ENCODE peak calls at places on chromosome 18, in six cellular contexts. F is ascending aorta, A is stomach, U is IMR-90, D is left lung, J is sigmoid colon. R is an unnamed sample. For H3K27me3 and H3K4me1, the result is how much of the 10 kb centered on the place peaks cover.

GRCh38 chr18:2627821-2628276 is 27.7 kb upstream of the SMCHD1 start:
- DNase-seq in A (no peak), D (no peak), J (no peak), F (no peak), U (peak), R (no peak)

GRCh38 chr18:23401400-23402347 is 51.4 kb upstream of the RIOK3 start:
- DNase-seq in D (no peak), J (no peak), F (no peak), A (peak), U (peak), R (no peak)

GRCh38 chr18:3230401-3231334 is 10.9 kb upstream of the MYOM1 start:
- DNase-seq in D (peak), A (no peak), J (no peak), U (peak), F (no peak), R (no peak)

GRCh38 chr18:69123421-69123820 is 277.3 kb upstream of the DOK6 start:
- DNase-seq in D (no peak), U (no peak), F (no peak), J (no peak), A (no peak), R (no peak)

GRCh38 chr18:21490745-21491144 is 109.8 kb downstream of the ESCO1 start:
- DNase-seq in U (peak), J (no peak), D (no peak), A (no peak), F (no peak), R (no peak)

GRCh38 chr18:67199993-67200617 is 316.4 kb downstream of the DSEL start:
- DNase-seq in D (no peak), U (peak), A (no peak), J (no peak), F (no peak), R (no peak)

GRCh38 chr18:10047237-10047636 is 133.4 kb downstream of the VAPA start:
- DNase-seq in A (no peak), D (no peak), J (no peak), U (peak), F (no peak), R (no peak)

GRCh38 chr18:46915800-46916550 is 1.3 kb downstream of the PIAS2 start:
- DNase-seq in A (no peak), U (peak), D (no peak), F (no peak), J (no peak), R (no peak)

GRCh38 chr18:69401475-69402218 is 959 bp downstream of the DOK6 start:
- DNase-seq in F (no peak), D (no peak), U (peak), A (no peak), J (peak), R (no peak)

GRCh38 chr18:33804258-33804657 is 226.2 kb downstream of the ASXL3 start:
- DNase-seq in U (peak), F (no peak), D (no peak), J (no peak), A (peak), R (no peak)

GRCh38 chr18:45957100-45957499 is 10.0 kb downstream of the EPG5 start:
- DNase-seq in D (no peak), A (no peak), J (no peak), F (no peak), U (peak), R (no peak)

GRCh38 chr18:2906522-2907458 is 60.0 kb downstream of the EMILIN2 start:
- DNase-seq in D (peak), U (no peak), A (no peak), J (no peak), F (no peak), R (no peak)

GRCh38 chr18:21362921-21363320 is 120.9 kb downstream of the GREB1L start:
- DNase-seq in F (no peak), D (no peak), U (no peak), A (no peak), J (no peak), R (no peak)

GRCh38 chr18:9366126-9366714 is 31.6 kb downstream of the TWSG1 start:
- DNase-seq in U (peak), A (peak), F (no peak), D (no peak), J (no peak), R (peak)

GRCh38 chr18:250685-251084 is 17.2 kb downstream of the THOC1 start:
- DNase-seq in J (no peak), A (no peak), D (no peak), U (peak), F (no peak), R (no peak)

GRCh38 chr18:54717673-54718435 is 110.4 kb upstream of the RAB27B start:
- DNase-seq in A (peak), D (no peak), J (no peak), F (no peak), U (no peak), R (no peak)

GRCh38 chr18:8657050-8657820 is 48.0 kb downstream of the RAB12 start:
- DNase-seq in F (no peak), J (no peak), D (no peak), U (no peak), A (no peak), R (no peak)

GRCh38 chr18:363327-364115 is 95.7 kb upstream of the THOC1 start:
- DNase-seq in F (no peak), D (no peak), U (peak), A (no peak), J (no peak), R (no peak)

GRCh38 chr18:2919600-2919999 is 72.8 kb downstream of the EMILIN2 start:
- DNase-seq in U (no peak), F (no peak), A (no peak), D (no peak), J (no peak), R (no peak)

GRCh38 chr18:21914739-21915319 is 174.2 kb downstream of the MIB1 start:
- DNase-seq in F (no peak), A (no peak), U (peak), D (no peak), J (no peak), R (no peak)

GRCh38 chr18:75489493-75490190 is 62.1 kb upstream of the SMIM21 start:
- DNase-seq in A (no peak), D (no peak), F (no peak), U (peak), J (no peak), R (no peak)

GRCh38 chr18:8707946-8708345 is 2.6 kb downstream of the MTCL1 start:
- DNase-seq in J (no peak), D (no peak), U (peak), A (no peak), F (no peak), R (no peak)

GRCh38 chr18:10123006-10123950 is 209.5 kb downstream of the VAPA start:
- DNase-seq in F (no peak), D (no peak), A (no peak), J (no peak), U (no peak), R (no peak)

GRCh38 chr18:3248670-3249359 is 1.2 kb downstream of the MYL12A start:
- DNase-seq in J (no peak), A (no peak), D (no peak), U (peak), F (no peak), R (no peak)

GRCh38 chr18:52716926-52717325 is 376.9 kb downstream of the DCC start:
- DNase-seq in U (peak), J (no peak), F (no peak), A (no peak), D (no peak), R (no peak)

GRCh38 chr18:6504605-6505510 is 90.1 kb upstream of the L3MBTL4 start:
- DNase-seq in J (no peak), F (no peak), U (no peak), A (no peak), D (no peak), R (no peak)

GRCh38 chr18:49628993-49629795 is 67.3 kb downstream of the LIPG start:
- DNase-seq in D (no peak), U (no peak), A (peak), J (no peak), F (no peak), R (no peak)

GRCh38 chr18:24463233-24463775 is 2.9 kb downstream of the HRH4 start:
- DNase-seq in U (no peak), D (no peak), J (no peak), A (no peak), F (no peak), R (no peak)
- H3K27me3 ChIP-seq in U (under half), D (under half), J (under half), A (under half), F (under half), R (under half)

DNA sequence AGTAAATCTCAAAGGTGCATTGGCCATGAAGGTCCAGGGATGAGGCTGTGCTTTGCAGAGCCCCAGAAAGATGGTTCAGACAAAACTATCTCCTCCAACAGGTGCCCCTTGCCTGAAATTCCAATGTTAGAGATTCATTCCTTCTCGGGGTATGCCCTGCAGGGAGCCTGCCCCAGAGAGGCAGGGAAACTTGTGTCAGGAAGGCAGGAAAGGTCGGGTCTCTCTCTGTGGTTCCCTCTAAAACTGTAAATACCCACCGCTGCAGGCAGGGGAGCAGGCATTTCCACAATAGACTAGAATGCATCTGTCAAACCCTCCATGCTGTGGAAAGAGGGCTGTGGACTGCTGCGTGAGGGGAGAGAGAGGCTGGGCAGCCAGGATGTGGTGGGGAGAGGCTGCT is 207.8 kb upstream of the SMAD2 start:
- DNase-seq in J (no peak), D (peak), A (no peak), F (no peak), U (no peak), R (no peak)
- H3K4me1 ChIP-seq in J (under half), D (under half), A (under half), F (under half), U (under half), R (under half)

GRCh38 chr18:79395308-79395640 is 456 bp upstream of the NFATC1 start:
- DNase-seq in D (no peak), A (no peak), F (no peak), J (no peak), U (no peak), R (no peak)

GRCh38 chr18:79393626-79394401 is 1.9 kb upstream of the NFATC1 start:
- DNase-seq in U (peak), F (peak), D (peak), A (peak), J (peak), R (peak)

GRCh38 chr18:79395761-79396404 is at the start of gene NFATC1:
- DNase-seq in U (peak), F (no peak), J (peak), D (peak), A (peak), R (peak)

GRCh38 chr18:79393181-79393598 is 2.5 kb upstream of the NFATC1 start:
- DNase-seq in J (peak), U (no peak), F (no peak), D (peak), A (no peak), R (no peak)

DNA sequence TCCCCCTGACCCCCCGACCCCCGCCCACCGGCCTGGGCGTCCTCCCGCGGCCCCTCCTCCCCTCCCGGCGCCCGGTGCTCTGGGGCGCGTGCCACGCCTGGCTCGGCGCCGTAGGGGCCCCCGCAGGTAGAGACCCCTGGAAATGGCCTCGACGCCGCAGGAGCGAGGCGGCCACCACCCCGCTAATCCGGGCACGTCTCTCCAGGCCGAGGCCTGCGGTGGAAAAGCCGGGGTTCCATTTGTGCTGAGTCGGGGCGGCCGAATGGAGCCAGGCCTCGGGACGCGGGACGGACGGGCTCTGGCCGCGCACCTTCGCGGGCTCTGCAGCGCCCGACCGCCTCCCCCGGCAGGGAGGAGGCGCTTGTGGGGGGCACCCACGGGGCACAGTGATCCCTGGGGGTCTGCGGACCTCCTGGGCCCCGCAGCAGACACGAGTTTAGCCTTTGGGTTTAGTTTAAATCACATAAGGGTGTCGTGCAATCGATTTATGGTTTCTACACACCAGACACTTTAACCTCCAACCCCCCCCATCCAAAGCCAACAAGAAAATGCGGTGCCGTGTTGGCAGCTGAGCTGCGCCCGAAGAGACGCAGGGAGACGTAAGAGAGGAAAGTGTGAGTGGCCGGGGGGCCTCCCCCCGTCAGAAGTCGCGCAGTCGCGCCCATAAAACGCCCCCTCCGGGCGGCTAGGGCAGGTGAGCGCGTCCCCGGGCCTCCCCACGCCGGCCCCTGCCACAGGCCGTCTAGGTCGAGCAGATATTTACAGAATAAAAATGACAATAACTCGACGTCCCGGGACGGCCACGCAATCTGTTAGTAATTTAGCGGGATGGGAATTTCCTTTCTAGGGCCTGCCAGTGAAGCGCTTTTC is 1.1 kb upstream of the NFATC1 start:
- DNase-seq in D (peak), A (no peak), F (no peak), J (peak), U (peak), R (peak)
- TF ChIP-seq CTCF in D (no peak), A (no peak), F (peak), J (no peak), U (no peak), R (no peak)

DNA sequence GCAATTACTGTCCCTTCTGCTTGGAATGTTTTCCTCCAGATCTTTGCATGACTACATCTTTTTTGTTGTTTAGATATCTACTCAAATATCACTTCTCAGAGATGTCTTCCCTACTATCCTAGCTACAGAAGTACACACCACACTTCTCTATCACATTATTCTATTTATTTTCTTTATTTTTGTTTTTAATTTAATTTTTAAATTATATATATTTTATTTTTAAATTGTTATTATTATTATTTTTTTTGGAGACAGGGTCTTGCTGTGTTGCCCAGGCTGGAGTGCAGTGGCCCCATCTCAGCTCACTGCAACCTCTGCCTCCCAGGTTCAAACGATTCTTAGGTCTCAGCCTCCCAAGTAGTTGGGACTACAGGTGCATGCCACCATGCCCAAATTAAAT is 106.7 kb downstream of the TAF4B start:
- DNase-seq in D (no peak), F (no peak), U (no peak), A (no peak), J (no peak), R (no peak)
- H3K27me3 ChIP-seq in D (under half), F (under half), U (under half), A (under half), J (under half), R (under half)

GRCh38 chr18:44842588-44843412 is 162.1 kb downstream of the SETBP1 start:
- DNase-seq in J (no peak), D (no peak), U (no peak), A (no peak), F (no peak), R (no peak)
- H3K4me1 ChIP-seq in J (half or more), D (under half), U (under half), A (under half), F (under half), R (under half)

GRCh38 chr18:31683968-31684278 is 458 bp downstream of the B4GALT6 start:
- DNase-seq in F (no peak), D (no peak), A (no peak), J (no peak), U (no peak), R (no peak)

GRCh38 chr18:31686572-31686971 is 2.2 kb upstream of the B4GALT6 start:
- DNase-seq in J (no peak), D (no peak), F (no peak), U (no peak), A (no peak), R (no peak)

GRCh38 chr18:31687016-31687415 is 2.6 kb upstream of the B4GALT6 start:
- DNase-seq in A (no peak), D (no peak), J (no peak), U (no peak), F (no peak), R (no peak)

GRCh38 chr18:31684279-31685096 is at the start of gene B4GALT6:
- DNase-seq in D (peak), A (no peak), J (no peak), U (no peak), F (no peak), R (no peak)

GRCh38 chr18:31685097-31686082 is 1.0 kb upstream of the B4GALT6 start:
- DNase-seq in A (peak), F (no peak), J (peak), U (peak), D (peak), R (no peak)
- TF ChIP-seq CTCF in A (peak), F (peak), J (no peak), U (peak), D (peak), R (peak)

GRCh38 chr18:59388180-59388579 is 29.1 kb upstream of the LMAN1 start:
- DNase-seq in D (no peak), A (no peak), F (no peak), J (no peak), U (no peak), R (no peak)
- H3K27me3 ChIP-seq in D (under half), A (under half), F (under half), J (under half), U (under half), R (under half)

R was measured in tibial artery.